ENCODE peak calls at places on chromosomes 1 and 21, in ten cellular contexts. C is ascending aorta, W is small intestine, U is GM23248, T is H1, X is tibial artery, O is cardiac muscle cell, F is astrocyte, G is spleen, S is sigmoid colon. D is an unnamed sample.
A peak's percentile ranks its signal among the peaks of the same experiment; 100 is the strongest.

GRCh38 chr1:222618001-222618879 is at the start of gene MIA3:
- DNase-seq in C (peak; percentile 18), W (peak; percentile 73), U (peak; percentile 91), T (no peak), X (peak; percentile 84), O (peak; percentile 18), F (peak; percentile 5), G (peak; percentile 97), S (peak; percentile 67), D (peak; percentile 84)

GRCh38 chr21:46024983-46025860 is 43.7 kb downstream of the COL6A1 start:
- DNase-seq in C (no peak), W (no peak), U (peak; percentile 54), T (no peak), X (no peak), O (peak; percentile 86), F (peak; percentile 85), G (no peak), S (no peak), D (no peak)

GRCh38 chr1:52523376-52523775 is 29.5 kb downstream of the TUT4 start:
- DNase-seq in C (no peak), W (peak; percentile 6), U (peak; percentile 5), T (no peak), X (no peak), O (peak; percentile 10), F (peak; percentile 31), G (no peak), S (no peak), D (no peak)

GRCh38 chr1:13828454-13829151 is 128.6 kb downstream of the PRDM2 start:
- DNase-seq in C (no peak), W (peak; percentile 79), U (peak; percentile 24), T (peak; percentile 65), X (no peak), O (peak; percentile 14), F (no peak), G (peak; percentile 76), S (no peak), D (peak; percentile 88)

GRCh38 chr1:100070201-100070939 is 62.4 kb downstream of the SASS6 start:
- DNase-seq in C (no peak), W (no peak), U (no peak), T (no peak), X (no peak), O (no peak), F (no peak), G (no peak), S (no peak), D (no peak)

GRCh38 chr1:204576422-204576821 is 60.2 kb downstream of the MDM4 start:
- DNase-seq in C (no peak), W (no peak), U (no peak), T (no peak), X (no peak), O (no peak), F (no peak), G (no peak), S (no peak), D (no peak)

GRCh38 chr1:15684468-15685283 is 556 bp downstream of the PLEKHM2 start:
- DNase-seq in C (no peak), W (peak; percentile 27), U (peak; percentile 66), T (no peak), X (peak; percentile 51), O (peak; percentile 15), F (no peak), G (peak; percentile 89), S (peak; percentile 77), D (peak; percentile 45)

GRCh38 chr1:21520899-21521716 is 11.9 kb downstream of the ALPL start:
- DNase-seq in C (no peak), W (no peak), U (peak; percentile 55), T (no peak), X (no peak), O (no peak), F (peak; percentile 52), G (no peak), S (no peak), D (no peak)

GRCh38 chr21:39037807-39038405 is 145.3 kb downstream of the PSMG1 start:
- DNase-seq in C (no peak), W (no peak), U (no peak), T (no peak), X (no peak), O (no peak), F (no peak), G (no peak), S (peak; percentile 56), D (no peak)

GRCh38 chr21:45845790-45846130 is 135.8 kb upstream of the COL6A1 start:
- DNase-seq in C (no peak), W (no peak), U (no peak), T (no peak), X (no peak), O (no peak), F (no peak), G (no peak), S (peak; percentile 28), D (no peak)

GRCh38 chr1:165053273-165053835 is 303.2 kb downstream of the LMX1A start:
- DNase-seq in C (no peak), W (no peak), U (no peak), T (no peak), X (no peak), O (no peak), F (no peak), G (no peak), S (no peak), D (no peak)

GRCh38 chr1:13735168-13735930 is 35.4 kb downstream of the PRDM2 start:
- DNase-seq in C (no peak), W (no peak), U (no peak), T (no peak), X (no peak), O (no peak), F (no peak), G (no peak), S (no peak), D (no peak)

GRCh38 chr1:14681182-14681581 is 82.7 kb downstream of the KAZN start:
- DNase-seq in C (no peak), W (no peak), U (peak; percentile 45), T (no peak), X (no peak), O (no peak), F (peak; percentile 10), G (no peak), S (no peak), D (no peak)

GRCh38 chr21:35697321-35697808 is 363.0 kb downstream of the SETD4 start:
- DNase-seq in C (no peak), W (peak; percentile 45), U (peak; percentile 5), T (no peak), X (peak; percentile 74), O (peak; percentile 81), F (peak; percentile 35), G (no peak), S (peak; percentile 74), D (peak; percentile 39)

GRCh38 chr1:40265298-40265697 is 7.3 kb downstream of the ZMPSTE24 start:
- DNase-seq in C (no peak), W (no peak), U (no peak), T (no peak), X (no peak), O (no peak), F (no peak), G (no peak), S (no peak), D (no peak)

DNA sequence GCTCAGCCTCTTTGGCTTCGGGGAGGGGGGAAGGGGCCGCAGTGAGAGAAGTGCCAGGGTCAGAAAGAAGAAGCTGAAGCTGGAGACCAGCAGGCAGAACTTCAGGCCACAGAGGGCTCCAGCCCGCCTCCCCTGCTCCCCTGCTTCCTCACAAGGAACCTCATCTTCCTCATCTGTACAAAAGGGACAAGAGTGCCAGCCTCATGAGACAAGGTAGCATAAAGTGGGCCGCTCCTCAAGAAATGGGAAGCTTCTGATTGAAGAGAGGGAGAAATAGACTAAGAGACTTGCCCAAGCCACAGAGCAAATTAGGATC is 39.7 kb downstream of the AHDC1 start:
- DNase-seq in C (no peak), W (no peak), U (no peak), T (no peak), X (no peak), O (no peak), F (no peak), G (no peak), S (no peak), D (no peak)
- H3K4me3 ChIP-seq in C (peak overlapping the region; percentile 14), W (no peak overlapping the region), U (no peak overlapping the region), T (no peak overlapping the region), X (peak overlapping the region; percentile 23), O (no peak overlapping the region), F (no peak overlapping the region), G (no peak overlapping the region), S (no peak overlapping the region), D (no peak overlapping the region)

DNA sequence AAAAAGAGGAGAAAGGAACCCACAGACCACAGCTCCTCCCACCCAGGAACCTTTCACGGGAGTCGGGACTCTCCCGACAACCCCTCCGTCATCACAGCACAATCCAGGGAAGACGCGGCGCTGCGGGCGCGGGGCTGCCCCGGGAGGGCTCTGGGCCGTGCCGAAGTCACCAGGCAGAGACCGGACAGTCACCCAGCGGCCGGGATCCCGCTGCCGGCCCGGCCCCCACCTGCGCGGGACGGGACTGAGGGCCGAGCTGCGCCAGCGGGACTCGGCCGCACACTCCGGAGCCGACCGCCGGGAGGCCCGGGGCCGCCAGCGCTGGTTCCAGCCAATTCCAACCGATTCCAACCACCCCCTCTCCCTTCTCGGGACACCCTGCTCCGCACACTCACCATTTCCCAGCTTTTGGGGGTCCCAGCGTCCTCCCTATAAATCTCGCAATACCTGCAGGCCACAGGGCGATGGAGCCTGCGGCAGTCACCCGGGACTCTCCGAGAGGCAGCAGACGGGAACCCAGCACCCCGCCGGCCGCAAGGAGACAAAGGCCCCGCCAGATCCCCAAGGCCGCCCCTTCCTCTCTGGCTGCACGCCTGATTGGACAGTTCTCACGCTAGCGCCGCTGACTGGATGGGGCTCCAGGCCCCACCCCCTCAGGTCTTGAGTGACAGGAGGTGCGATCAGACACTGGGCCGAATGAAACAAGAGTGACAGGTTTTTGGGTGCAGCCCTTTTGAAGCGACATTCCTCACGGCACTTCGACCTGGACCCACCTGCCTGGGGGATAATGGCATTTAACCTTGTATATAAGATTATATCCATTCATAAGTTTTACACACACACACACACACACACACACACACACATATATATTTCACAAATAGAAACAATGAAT is at the start of gene ZNF695:
- DNase-seq in C (peak; percentile 49), W (peak; percentile 96), U (peak; percentile 95), T (peak; percentile 91), X (peak; percentile 65), O (peak; percentile 96), F (peak; percentile 90), G (peak; percentile 91), S (peak; percentile 80), D (peak; percentile 93)
- H3K9me3 ChIP-seq in C (no peaks in the 10 kb centered on the region), W (no peaks in the 10 kb centered on the region), U (no peaks in the 10 kb centered on the region), T (no peaks in the 10 kb centered on the region), X (no peaks in the 10 kb centered on the region), O (no peaks in the 10 kb centered on the region), F (no peaks in the 10 kb centered on the region), G (peaks cover 15% of the 10 kb centered on the region), S (no peaks in the 10 kb centered on the region), D (peaks cover 4% of the 10 kb centered on the region)

GRCh38 chr1:156191292-156191954 is 2.5 kb upstream of the SLC25A44 start:
- DNase-seq in C (no peak), W (peak; percentile 90), U (no peak), T (no peak), X (no peak), O (no peak), F (no peak), G (no peak), S (no peak), D (no peak)
- H3K27ac ChIP-seq in C (no peak overlapping the region), W (no peak overlapping the region), U (no peak overlapping the region), T (no peak overlapping the region), X (no peak overlapping the region), O (no peak overlapping the region), F (no peak overlapping the region), G (peak overlapping the region; percentile 37), S (no peak overlapping the region), D (no peak overlapping the region)

DNA sequence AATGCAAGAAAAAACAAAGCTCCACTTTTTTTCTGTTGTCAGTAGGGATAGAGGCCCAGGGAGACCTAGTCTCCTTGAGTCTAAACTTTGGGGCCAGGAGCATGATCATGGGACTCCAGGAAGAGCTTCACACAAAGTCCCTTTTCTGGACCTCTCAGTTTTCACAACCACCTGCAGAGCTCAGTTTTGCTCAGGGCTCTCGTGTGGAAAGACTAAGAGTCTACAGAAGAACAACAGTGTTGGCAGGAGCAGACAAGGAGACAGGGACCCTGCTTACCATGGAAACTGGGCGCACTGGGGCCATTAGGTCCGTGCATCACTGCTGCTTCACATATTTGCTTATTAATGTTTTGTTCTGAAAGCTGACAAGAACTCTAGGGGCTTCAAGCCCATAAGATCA is 64.0 kb upstream of the HSD17B7 start:
- DNase-seq in C (no peak), W (no peak), U (no peak), T (no peak), X (no peak), O (no peak), F (no peak), G (no peak), S (no peak), D (no peak)
- H3K4me3 ChIP-seq in C (no peak overlapping the region), W (no peak overlapping the region), U (no peak overlapping the region), T (no peak overlapping the region), X (no peak overlapping the region), O (no peak overlapping the region), F (no peak overlapping the region), G (no peak overlapping the region), S (no peak overlapping the region), D (no peak overlapping the region)

D was measured in colonic mucosa.